ENCODE peak calls at places on chromosomes 4 and X, in nine cellular contexts. F is HT1080; H is NCI-H2081; S is MG63; T is amygdala; Z is lung; K is RPMI8226; B is brain microvascular endothelial cell; Y is activated CD8-positive, alpha-beta memory T cell treated with anti-CD3 and anti-CD28 coated beads for 1 hour. O is an unnamed sample.

GRCh38 chr4:154332681-154333421 is 158.7 kb downstream of the DCHS2 start:
- DNase-seq in S (peak; percentile 53), T (peak; percentile 32), Z (no peak), B (peak; percentile 9), H (no peak), F (no peak), Y (peak; percentile 6), K (peak; percentile 26), O (peak; percentile 20)

GRCh38 chrX:77167993-77168392 is 279.2 kb upstream of the FGF16 start:
- DNase-seq in Z (no peak), K (no peak), S (no peak), T (no peak), B (peak; percentile 2), Y (no peak), F (no peak), H (no peak), O (no peak)

GRCh38 chr4:47031011-47031678 is at the start of gene GABRB1:
- DNase-seq in K (no peak), Z (peak; percentile 45), H (peak; percentile 25), F (no peak), B (peak; percentile 70), Y (no peak), T (peak; percentile 48), S (peak; percentile 14), O (peak; percentile 63)

GRCh38 chr4:27318740-27319139 is 458.1 kb downstream of the STIM2 start:
- DNase-seq in K (peak; percentile 18), T (no peak), Y (no peak), F (peak; percentile 64), H (no peak), Z (no peak), S (peak; percentile 8), B (no peak), O (no peak)

GRCh38 chrX:154486052-154486395 is 391 bp downstream of the UBL4A start:
- DNase-seq in Y (no peak), B (no peak), H (no peak), T (peak; percentile 20), K (peak; percentile 44), F (no peak), S (peak; percentile 15), Z (no peak), O (peak; percentile 15)

GRCh38 chrX:143571521-143571920 is 54.2 kb upstream of the SPANXN3 start:
- DNase-seq in T (no peak), K (no peak), Y (no peak), F (peak; percentile 80), B (peak; percentile 5), S (no peak), H (no peak), Z (no peak), O (no peak)

GRCh38 chrX:6226053-6226645 is 2.5 kb downstream of the NLGN4X start:
- DNase-seq in F (no peak), B (no peak), Y (no peak), H (no peak), T (peak; percentile 22), K (no peak), Z (no peak), S (no peak), O (no peak)

GRCh38 chrX:135437867-135438733 is 16.4 kb downstream of the SMIM10L2A start:
- DNase-seq in F (peak; percentile 4), H (no peak), T (no peak), S (no peak), Y (no peak), Z (no peak), B (no peak), K (peak; percentile 65), O (peak; percentile 13)

GRCh38 chr4:181784881-181785280 is 458.3 kb upstream of the TENM3 start:
- DNase-seq in Y (no peak), H (no peak), K (no peak), F (no peak), Z (no peak), S (no peak), B (no peak), T (no peak), O (no peak)

GRCh38 chrX:24925430-24925829 is 90.3 kb downstream of the ARX start:
- DNase-seq in Z (no peak), B (no peak), H (no peak), F (no peak), T (no peak), K (no peak), Y (no peak), S (no peak), O (no peak)

GRCh38 chr4:156898373-156899117 is 73.1 kb downstream of the PDGFC start:
- DNase-seq in T (no peak), H (no peak), F (no peak), K (no peak), Z (no peak), B (no peak), Y (no peak), S (no peak), O (no peak)

GRCh38 chr4:19832388-19832787 is 419.3 kb upstream of the SLIT2 start:
- DNase-seq in K (no peak), B (no peak), H (no peak), Y (no peak), Z (no peak), F (peak; percentile 3), S (peak; percentile 3), T (no peak), O (no peak)

GRCh38 chr4:57318694-57319093 is 208.5 kb upstream of the IGFBP7 start:
- DNase-seq in T (no peak), K (no peak), Y (no peak), S (no peak), H (no peak), B (no peak), F (no peak), Z (no peak), O (no peak)

GRCh38 chrX:29617276-29617675 is 598.1 kb upstream of the MAGEB2 start:
- DNase-seq in Y (no peak), B (peak; percentile 45), T (no peak), H (no peak), S (peak; percentile 2), Z (no peak), K (no peak), F (peak; percentile 51), O (peak; percentile 2)

GRCh38 chr4:67861513-67861912 is 22.3 kb downstream of the TMPRSS11D start:
- DNase-seq in K (no peak), H (no peak), S (no peak), T (no peak), Z (no peak), Y (no peak), B (no peak), F (no peak), O (no peak)

GRCh38 chr4:98816386-98816785 is 112.5 kb downstream of the EIF4E start:
- DNase-seq in S (no peak), H (no peak), K (no peak), B (no peak), Y (no peak), T (no peak), Z (no peak), F (no peak), O (no peak)

GRCh38 chrX:152821145-152821765 is 9.3 kb downstream of the CETN2 start:
- DNase-seq in S (peak; percentile 19), F (peak; percentile 19), H (peak; percentile 28), B (peak; percentile 15), Z (no peak), K (peak; percentile 47), Y (no peak), T (no peak), O (peak; percentile 12)

GRCh38 chr4:22515145-22515887 is 550 bp downstream of the ADGRA3 start:
- DNase-seq in H (peak; percentile 55), T (peak; percentile 15), B (peak; percentile 53), Z (peak; percentile 52), S (peak; percentile 71), Y (no peak), K (peak; percentile 14), F (peak; percentile 68), O (peak; percentile 82)

GRCh38 chr4:94892051-94892450 is 134.3 kb downstream of the BMPR1B start:
- DNase-seq in K (no peak), B (peak; percentile 3), T (no peak), H (no peak), S (no peak), F (no peak), Z (no peak), Y (no peak), O (peak; percentile 10)

GRCh38 chr4:109365944-109366343 is 63.5 kb upstream of the COL25A1 start:
- DNase-seq in S (no peak), K (no peak), B (no peak), T (no peak), H (no peak), Y (no peak), F (no peak), Z (no peak), O (no peak)

GRCh38 chrX:23756165-23756564 is 13.1 kb upstream of the ACOT9 start:
- DNase-seq in S (peak; percentile 36), T (no peak), Y (peak; percentile 33), Z (peak; percentile 62), H (peak; percentile 17), B (peak; percentile 53), F (peak; percentile 5), K (peak; percentile 75), O (peak; percentile 57)

GRCh38 chrX:115650916-115651315 is 89.9 kb downstream of the PLS3 start:
- DNase-seq in T (no peak), B (peak; percentile 38), Z (peak; percentile 32), S (peak; percentile 23), H (peak; percentile 82), K (peak; percentile 66), F (peak; percentile 42), Y (no peak), O (peak; percentile 41)

GRCh38 chr4:152693875-152694274 is 14.1 kb upstream of the TMEM154 start:
- DNase-seq in F (no peak), T (no peak), S (no peak), K (no peak), Y (no peak), H (no peak), B (no peak), Z (no peak), O (no peak)

GRCh38 chr4:183674153-183674552 is 15.1 kb downstream of the TRAPPC11 start:
- DNase-seq in F (no peak), H (no peak), S (no peak), Z (no peak), B (no peak), T (no peak), Y (no peak), K (no peak), O (no peak)

GRCh38 chrX:147962476-147962875 is 18.7 kb upstream of the FMR1NB start:
- DNase-seq in H (no peak), F (peak; percentile 2), S (no peak), T (no peak), Y (no peak), K (no peak), Z (no peak), B (no peak), O (no peak)

GRCh38 chr4:30720021-30720655 is at the start of gene PCDH7:
- DNase-seq in K (no peak), F (peak; percentile 56), Z (no peak), B (peak; percentile 28), H (peak; percentile 36), S (no peak), Y (no peak), T (peak; percentile 48), O (peak; percentile 4)

GRCh38 chr4:3774253-3774883 is 8.2 kb downstream of the ADRA2C start:
- DNase-seq in F (no peak), K (no peak), Y (no peak), Z (no peak), B (no peak), H (no peak), T (no peak), S (no peak), O (no peak)

GRCh38 chr4:92304636-92305035 is 870 bp downstream of the GRID2 start:
- DNase-seq in Y (no peak), H (no peak), Z (no peak), S (no peak), F (no peak), K (no peak), T (no peak), B (no peak), O (peak; percentile 2)

GRCh38 chrX:17738002-17738713 is 865 bp downstream of the SCML1 start:
- DNase-seq in S (peak; percentile 68), F (peak; percentile 66), Z (peak; percentile 43), Y (no peak), T (peak; percentile 0), B (peak; percentile 4), H (peak; percentile 33), K (peak; percentile 48), O (peak; percentile 54)

GRCh38 chr4:98150092-98150761 is 7.0 kb upstream of the STPG2 start:
- DNase-seq in K (no peak), Z (no peak), Y (no peak), H (no peak), F (no peak), T (no peak), B (no peak), S (no peak), O (no peak)

O was measured in Daoy.